ENCODE peak calls at places on chromosomes 5 and 9, in six cellular contexts. W is HCT116; C is sigmoid colon; J is ovary; Q is CD8-positive, alpha-beta T cell; A is Panc1. S is an unnamed sample.
A peak's percentile ranks its signal among the peaks of the same experiment; 100 is the strongest.

GRCh38 chr5:107248065-107248695 is 422.6 kb downstream of the EFNA5 start:
- DNase-seq in Q (no peak), C (no peak), W (peak; percentile 53), J (peak; percentile 19), A (peak; percentile 22), S (no peak)

GRCh38 chr5:141889282-141889871 is 11.2 kb upstream of the PCDH1 start:
- DNase-seq in Q (no peak), W (no peak), A (no peak), C (no peak), J (no peak), S (no peak)

GRCh38 chr5:85428426-85428934 is 1043.8 kb upstream of the EDIL3 start:
- DNase-seq in C (no peak), Q (no peak), A (no peak), J (no peak), W (no peak), S (no peak)

GRCh38 chr9:80878556-80878955 is 810.8 kb downstream of the TLE1 start:
- DNase-seq in W (no peak), A (no peak), J (no peak), Q (no peak), C (no peak), S (no peak)

GRCh38 chr5:72151646-72152045 is 44.4 kb downstream of the MAP1B start:
- DNase-seq in C (no peak), A (no peak), W (no peak), Q (no peak), J (no peak), S (no peak)

GRCh38 chr5:53179681-53180080 is 70.1 kb upstream of the MOCS2 start:
- DNase-seq in W (no peak), J (no peak), A (no peak), Q (no peak), C (no peak), S (no peak)

GRCh38 chr9:108099854-108100253 is 610.3 kb upstream of the KLF4 start:
- DNase-seq in Q (no peak), J (no peak), A (no peak), C (no peak), W (peak; percentile 56), S (no peak)

GRCh38 chr9:76818271-76818670 is 54.0 kb downstream of the PCA3 start:
- DNase-seq in C (peak; percentile 95), J (peak; percentile 81), W (peak; percentile 91), Q (no peak), A (peak; percentile 82), S (peak; percentile 88)

GRCh38 chr9:88270398-88270797 is 117.8 kb upstream of the SPIN1 start:
- DNase-seq in A (no peak), C (no peak), W (peak; percentile 12), J (no peak), Q (no peak), S (no peak)

GRCh38 chr5:176773408-176774035 is 36.8 kb upstream of the UNC5A start:
- DNase-seq in A (no peak), C (peak; percentile 45), W (no peak), J (no peak), Q (no peak), S (no peak)

GRCh38 chr9:95075700-95076099 is 241.8 kb downstream of the FANCC start:
- DNase-seq in C (no peak), A (no peak), W (no peak), Q (no peak), J (no peak), S (no peak)

GRCh38 chr9:34659592-34660253 is 2.7 kb downstream of the CCL27 start:
- DNase-seq in W (no peak), C (no peak), Q (no peak), J (no peak), A (no peak), S (peak; percentile 45)

GRCh38 chr9:135226369-135227050 is 139.0 kb downstream of the OLFM1 start:
- DNase-seq in J (no peak), W (no peak), A (no peak), C (peak; percentile 52), Q (no peak), S (no peak)

GRCh38 chr5:3344671-3345070 is 251.0 kb upstream of the IRX1 start:
- DNase-seq in C (peak; percentile 22), W (no peak), A (no peak), J (no peak), Q (no peak), S (no peak)

GRCh38 chr9:2849943-2850342 is 6.0 kb upstream of the PUM3 start:
- DNase-seq in J (no peak), A (no peak), Q (no peak), C (no peak), W (no peak), S (no peak)

GRCh38 chr5:169126376-169127043 is 174.4 kb downstream of the SLIT3 start:
- DNase-seq in J (no peak), A (no peak), C (no peak), W (no peak), Q (no peak), S (no peak)

GRCh38 chr5:126122942-126123341 is 300.3 kb upstream of the GRAMD2B start:
- DNase-seq in Q (no peak), J (no peak), A (no peak), C (no peak), W (no peak), S (no peak)

GRCh38 chr5:170355601-170356098 is 33.5 kb downstream of the KCNMB1 start:
- DNase-seq in A (no peak), C (peak; percentile 82), Q (no peak), W (no peak), J (no peak), S (no peak)

GRCh38 chr9:27527702-27528277 is 1.8 kb downstream of the MOB3B start:
- DNase-seq in J (no peak), Q (no peak), W (no peak), C (no peak), A (no peak), S (no peak)

GRCh38 chr9:115254781-115255180 is 136.8 kb upstream of the TNC start:
- DNase-seq in A (no peak), C (peak; percentile 72), W (no peak), Q (no peak), J (no peak), S (no peak)

GRCh38 chr9:14466429-14466818 is 152.5 kb upstream of the NFIB start:
- DNase-seq in W (no peak), J (no peak), C (no peak), A (no peak), Q (no peak), S (no peak)

GRCh38 chr5:143199161-143199560 is 204.3 kb downstream of the NR3C1 start:
- DNase-seq in J (no peak), Q (no peak), C (no peak), W (no peak), A (no peak), S (no peak)

GRCh38 chr5:143195496-143195895 is 208.0 kb downstream of the NR3C1 start:
- DNase-seq in W (no peak), C (no peak), J (no peak), A (no peak), Q (no peak), S (no peak)

GRCh38 chr5:143196601-143197259 is 206.8 kb downstream of the NR3C1 start:
- DNase-seq in Q (no peak), W (no peak), C (no peak), J (no peak), A (no peak), S (no peak)

GRCh38 chr5:143198332-143198731 is 205.2 kb downstream of the NR3C1 start:
- DNase-seq in A (no peak), W (no peak), J (no peak), C (no peak), Q (no peak), S (no peak)

DNA sequence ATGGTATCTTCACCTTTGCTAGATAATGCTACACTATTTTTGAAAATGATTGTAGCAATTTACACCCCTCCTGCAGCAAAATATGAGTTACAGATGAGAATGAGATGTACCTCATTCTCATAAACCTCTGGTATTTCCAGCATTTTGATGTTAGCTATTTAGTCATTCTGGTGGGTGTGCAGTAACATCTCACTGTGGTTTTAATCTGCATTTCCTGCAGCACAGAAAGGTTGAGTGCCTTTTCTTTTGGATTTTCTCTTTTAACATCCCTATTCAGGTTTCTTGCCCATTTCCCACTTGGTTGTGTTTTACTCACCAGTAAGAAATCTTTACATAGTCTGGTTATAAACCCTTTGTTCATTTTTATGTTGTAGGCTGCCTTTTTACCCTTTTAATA is 206.2 kb downstream of the NR3C1 start:
- DNase-seq in Q (no peak), W (no peak), A (no peak), C (no peak), J (no peak), S (no peak)
- TF ChIP-seq CTCF in Q (peak; percentile 3), W (no peak), A (no peak), C (no peak), J (no peak), S (no peak)

GRCh38 chr5:14323466-14323865 is 180.3 kb downstream of the TRIO start:
- DNase-seq in J (no peak), W (no peak), Q (no peak), A (no peak), C (no peak), S (no peak)

GRCh38 chr5:14322437-14323187 is 179.5 kb downstream of the TRIO start:
- DNase-seq in Q (no peak), A (no peak), W (no peak), C (no peak), J (no peak), S (no peak)

GRCh38 chr5:14327624-14328023 is 184.5 kb downstream of the TRIO start:
- DNase-seq in C (no peak), Q (no peak), A (no peak), J (no peak), W (no peak), S (no peak)

GRCh38 chr5:14326035-14326909 is 183.1 kb downstream of the TRIO start:
- DNase-seq in J (no peak), Q (no peak), W (no peak), A (no peak), C (no peak), S (no peak)

GRCh38 chr5:14325369-14325768 is 182.2 kb downstream of the TRIO start:
- DNase-seq in J (no peak), C (no peak), A (no peak), Q (no peak), W (no peak), S (no peak)
- H3K36me3 ChIP-seq in J (no peaks in the 10 kb centered on the region), C (no peaks in the 10 kb centered on the region), A (peaks cover 38% of the 10 kb centered on the region), Q (no peaks in the 10 kb centered on the region), W (peaks cover 5% of the 10 kb centered on the region), S (peaks cover 2% of the 10 kb centered on the region)

GRCh38 chr9:17117372-17117771 is 17.5 kb upstream of the CNTLN start:
- DNase-seq in C (no peak), J (no peak), Q (no peak), W (no peak), A (no peak), S (no peak)
- H3K4me3 ChIP-seq in C (no peak overlapping the region), J (no peak overlapping the region), Q (no peak overlapping the region), W (no peak overlapping the region), A (no peak overlapping the region), S (no peak overlapping the region)

DNA sequence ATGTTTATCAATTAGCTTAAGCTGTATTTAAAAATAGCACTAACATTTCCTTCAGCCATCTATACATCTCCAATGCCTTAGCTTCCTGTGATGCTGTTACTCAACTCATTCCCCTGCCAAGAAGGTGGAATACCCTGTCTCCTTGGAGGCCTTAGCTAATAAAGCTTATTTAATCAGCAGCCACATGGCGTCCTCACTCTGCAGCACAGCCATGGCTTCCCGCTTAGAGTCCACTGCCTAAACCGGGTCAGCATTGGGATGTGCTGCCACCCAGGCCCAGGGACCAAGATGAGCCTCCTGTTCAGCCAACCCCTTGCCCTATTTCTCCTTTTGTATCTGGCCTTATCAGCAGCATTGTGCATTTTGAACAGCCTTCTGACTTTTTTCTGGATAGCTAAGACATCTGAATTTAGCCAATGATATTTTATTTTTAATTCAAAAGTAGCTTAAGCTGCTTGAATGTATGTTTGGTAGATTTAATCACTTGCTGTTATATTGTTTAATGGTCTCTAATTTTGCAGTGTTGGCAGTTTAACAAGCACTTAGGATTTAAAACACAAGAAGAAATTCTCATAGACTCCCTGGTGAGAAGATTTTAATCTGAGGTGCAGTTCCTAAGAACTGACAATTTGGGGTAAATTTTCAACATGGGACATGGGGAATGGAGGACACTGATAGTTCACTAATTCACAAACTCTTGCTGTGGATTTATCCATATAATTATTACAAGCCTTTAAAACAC is 113.0 kb downstream of the RPS23 start:
- DNase-seq in C (no peak), A (no peak), Q (no peak), J (peak; percentile 29), W (no peak), S (no peak)
- TF ChIP-seq CTCF in C (no peak), A (no peak), Q (no peak), J (no peak), W (no peak), S (no peak)

S was measured in kidney epithelial cell.